ENCODE peak calls at places on chromosomes 7 and 10, in nine cellular contexts. B is PC-3, U is uterus, N is lower leg skin, E is psoas muscle, O is foreskin keratinocyte, I is prostate gland, R is RWPE1, Z is GM10248. L is an unnamed sample.

GRCh38 chr10:74937446-74937935 is 111.1 kb downstream of the KAT6B start:
- DNase-seq in U (no peak), O (no peak), N (no peak), B (no peak), Z (no peak), E (no peak), R (no peak), I (no peak), L (no peak)

GRCh38 chr7:45140827-45141226 is 16.8 kb upstream of the RAMP3 start:
- DNase-seq in U (no peak), I (no peak), O (no peak), R (no peak), N (no peak), B (no peak), Z (no peak), E (no peak), L (no peak)

GRCh38 chr10:126288547-126289493 is 99.5 kb downstream of the ADAM12 start:
- DNase-seq in N (no peak), I (no peak), E (no peak), Z (no peak), B (no peak), R (no peak), U (no peak), O (no peak), L (no peak)

GRCh38 chr10:102633848-102634247 is 10.4 kb upstream of the TRIM8 start:
- DNase-seq in R (no peak), N (no peak), B (no peak), I (no peak), E (peak), O (no peak), Z (no peak), U (no peak), L (no peak)

GRCh38 chr10:90148121-90148855 is 446.9 kb downstream of the KIF20B start:
- DNase-seq in N (no peak), U (no peak), R (peak), Z (no peak), B (peak), I (no peak), E (no peak), O (peak), L (no peak)

GRCh38 chr10:126243976-126244375 is 144.3 kb downstream of the ADAM12 start:
- DNase-seq in E (no peak), N (no peak), I (no peak), U (no peak), B (no peak), O (peak), Z (no peak), R (no peak), L (no peak)

GRCh38 chr10:71459513-71459912 is 62.8 kb downstream of the CDH23 start:
- DNase-seq in R (no peak), U (no peak), N (no peak), I (no peak), Z (no peak), O (no peak), B (no peak), E (no peak), L (no peak)

GRCh38 chr10:76337641-76338040 is 906.2 kb downstream of the LRMDA start:
- DNase-seq in N (no peak), Z (no peak), B (peak), I (no peak), E (no peak), U (no peak), O (peak), R (no peak), L (no peak)

GRCh38 chr10:35626971-35627507 is 15.1 kb downstream of the FZD8 start:
- DNase-seq in B (peak), N (no peak), I (no peak), O (no peak), R (no peak), E (no peak), Z (no peak), U (no peak), L (no peak)

GRCh38 chr10:102492983-102493382 is 9.5 kb downstream of the ACTR1A start:
- DNase-seq in U (no peak), E (peak), Z (no peak), O (peak), N (no peak), B (no peak), R (peak), I (peak), L (no peak)

GRCh38 chr7:36161996-36162395 is 8.9 kb downstream of the EEPD1 start:
- DNase-seq in I (no peak), E (no peak), U (no peak), Z (no peak), O (peak), B (peak), N (no peak), R (peak), L (no peak)

GRCh38 chr10:97713828-97714400 is 384 bp downstream of the MARVELD1 start:
- DNase-seq in R (peak), I (peak), N (peak), O (peak), U (peak), B (peak), Z (peak), E (peak), L (peak)

GRCh38 chr7:140051822-140052221 is 10.9 kb downstream of the PARP12 start:
- DNase-seq in B (no peak), R (no peak), U (no peak), N (no peak), O (no peak), I (no peak), E (no peak), Z (no peak), L (no peak)

GRCh38 chr10:35336084-35336831 is at the start of gene CCNY:
- DNase-seq in U (peak), N (peak), B (peak), I (peak), R (peak), E (peak), O (peak), Z (peak), L (peak)

GRCh38 chr7:23117841-23118240 is 12.3 kb downstream of the KLHL7 start:
- DNase-seq in Z (no peak), B (no peak), O (peak), N (no peak), I (no peak), R (no peak), U (no peak), E (no peak), L (no peak)

GRCh38 chr7:44293561-44294324 is 31.7 kb downstream of the CAMK2B start:
- DNase-seq in Z (no peak), I (no peak), B (no peak), N (peak), R (no peak), O (no peak), U (no peak), E (peak), L (no peak)

GRCh38 chr10:97648557-97649404 is 8.3 kb downstream of the PI4K2A start:
- DNase-seq in Z (peak), N (no peak), O (peak), R (peak), E (no peak), I (no peak), U (no peak), B (peak), L (peak)

GRCh38 chr7:28125381-28126046 is 55.1 kb downstream of the JAZF1 start:
- DNase-seq in R (no peak), U (no peak), O (no peak), Z (no peak), I (no peak), B (no peak), E (no peak), N (no peak), L (no peak)

GRCh38 chr7:99224263-99224947 is 16.5 kb upstream of the KPNA7 start:
- DNase-seq in Z (no peak), I (peak), U (no peak), O (peak), B (peak), R (peak), E (no peak), N (no peak), L (no peak)

GRCh38 chr10:43250625-43250924 is 16.3 kb downstream of the RASGEF1A start:
- DNase-seq in B (no peak), E (no peak), Z (no peak), U (no peak), I (no peak), O (no peak), R (no peak), N (no peak), L (no peak)

GRCh38 chr7:32957326-32958045 is at the start of gene FKBP9:
- DNase-seq in I (peak), O (peak), B (peak), Z (peak), R (peak), U (peak), N (peak), E (peak), L (peak)

GRCh38 chr7:11748884-11749283 is 83.1 kb downstream of the THSD7A start:
- DNase-seq in B (peak), N (no peak), I (no peak), U (no peak), E (no peak), O (no peak), Z (no peak), R (no peak), L (no peak)

GRCh38 chr7:107079212-107079940 is 34.9 kb downstream of the PRKAR2B start:
- DNase-seq in U (no peak), B (no peak), R (no peak), N (no peak), O (no peak), I (no peak), E (no peak), Z (no peak), L (no peak)

GRCh38 chr7:79298145-79298760 is 155.2 kb downstream of the MAGI2 start:
- DNase-seq in O (peak), B (peak), Z (peak), U (peak), R (no peak), N (no peak), I (no peak), E (no peak), L (peak)

GRCh38 chr10:77501152-77501845 is 136.3 kb downstream of the KCNMA1 start:
- DNase-seq in N (no peak), R (peak), O (peak), B (peak), I (no peak), E (peak), Z (no peak), U (peak), L (no peak)

GRCh38 chr7:1123721-1124120 is 35.8 kb downstream of the GPER1 start:
- DNase-seq in B (no peak), R (no peak), N (peak), E (peak), I (no peak), U (peak), O (no peak), Z (no peak), L (no peak)
- TF ChIP-seq CTCF in B (no peak), R (no peak), N (no peak), E (peak), I (peak), U (peak), O (peak), Z (no peak), L (no peak)

DNA sequence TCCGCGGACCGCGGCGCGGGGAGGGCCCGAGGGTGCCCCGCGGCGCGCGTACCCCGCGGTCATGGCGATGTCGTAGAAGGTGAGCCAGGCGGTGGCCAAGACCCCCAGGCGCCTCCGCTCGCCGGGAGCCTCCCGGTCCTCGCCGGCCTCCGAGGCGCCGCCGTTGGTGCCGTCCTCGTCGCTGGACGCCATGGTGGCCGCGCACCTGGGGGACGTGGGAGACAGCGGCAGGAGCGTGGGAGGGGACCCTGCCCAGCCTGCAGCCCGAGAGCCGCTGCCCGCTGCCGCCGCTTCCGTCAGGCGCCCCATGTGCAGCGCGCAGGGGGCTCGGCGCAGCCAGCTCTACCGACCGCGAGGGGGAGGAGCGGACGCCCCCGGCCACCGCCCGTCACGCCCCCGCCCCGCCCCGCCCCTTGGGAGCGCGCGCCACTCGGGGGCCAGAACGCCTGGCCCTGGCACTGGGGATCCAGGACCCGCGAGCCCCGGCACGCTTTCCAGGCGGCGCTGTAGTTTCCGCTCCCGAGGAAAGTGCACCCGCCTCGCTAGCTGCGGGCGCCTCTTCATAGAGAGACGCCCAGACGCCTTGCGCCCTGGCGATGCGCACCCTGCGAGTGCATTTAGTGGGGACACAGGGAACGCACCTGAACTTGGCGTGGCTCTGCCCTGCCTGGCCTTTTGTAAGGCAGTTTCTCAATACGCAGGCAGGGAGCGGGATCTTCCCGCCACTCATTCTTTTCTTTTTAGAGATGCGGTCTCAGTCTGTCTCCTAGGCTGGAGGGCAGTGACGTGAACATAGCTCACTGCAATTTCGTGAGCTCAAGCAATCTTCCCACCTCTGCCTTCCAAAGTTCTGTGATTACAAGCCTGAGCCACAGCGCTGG is at the start of gene HACD1:
- DNase-seq in U (peak), B (peak), E (peak), Z (peak), O (peak), R (peak), N (peak), I (peak), L (peak)
- TF ChIP-seq CTCF in U (no peak), B (peak), E (peak), Z (peak), O (peak), R (peak), N (no peak), I (peak), L (no peak)

DNA sequence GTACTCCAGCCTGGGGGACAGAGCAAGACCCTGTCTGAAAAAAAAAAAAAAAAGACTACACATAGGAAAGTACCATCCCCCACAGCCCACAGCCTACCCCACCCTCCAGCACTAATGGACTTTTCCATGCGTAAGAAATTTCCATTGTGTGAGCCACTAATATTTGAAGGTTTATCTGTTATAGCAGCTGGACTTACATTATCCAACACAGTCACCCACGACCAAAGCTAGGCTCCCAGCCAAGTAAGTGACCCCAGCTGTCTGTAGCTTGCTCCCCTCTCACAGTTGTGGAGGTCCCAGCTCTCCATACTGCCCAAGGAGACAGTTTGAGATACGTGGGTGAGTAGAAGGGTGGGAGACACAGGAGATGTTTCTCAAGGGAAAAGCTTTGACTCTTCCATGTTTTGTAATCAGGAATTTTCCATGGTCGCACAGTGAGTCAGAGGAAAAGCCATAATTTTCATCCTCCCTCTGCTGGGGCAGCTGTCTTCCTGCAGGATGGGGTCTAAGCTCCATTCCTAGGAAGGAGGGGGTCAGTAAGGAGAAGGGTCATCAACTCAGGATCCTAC is 57.4 kb downstream of the CAV1 start:
- DNase-seq in U (no peak), O (no peak), Z (no peak), N (no peak), I (no peak), R (peak), E (no peak), B (no peak), L (no peak)
- TF ChIP-seq CTCF in U (peak), O (peak), Z (no peak), N (no peak), I (no peak), R (no peak), E (no peak), B (no peak), L (no peak)

GRCh38 chr10:924524-924859 is 7.0 kb downstream of the LARP4B start:
- DNase-seq in U (no peak), Z (no peak), I (no peak), E (no peak), O (no peak), R (no peak), N (peak), B (no peak), L (no peak)
- TF ChIP-seq CTCF in U (no peak), Z (no peak), I (no peak), E (no peak), O (no peak), R (no peak), N (no peak), B (peak), L (no peak)

GRCh38 chr7:52669031-52669430 is 366.4 kb upstream of the POM121L12 start:
- DNase-seq in I (no peak), E (no peak), B (no peak), Z (no peak), N (no peak), O (no peak), U (no peak), R (no peak), L (no peak)

DNA sequence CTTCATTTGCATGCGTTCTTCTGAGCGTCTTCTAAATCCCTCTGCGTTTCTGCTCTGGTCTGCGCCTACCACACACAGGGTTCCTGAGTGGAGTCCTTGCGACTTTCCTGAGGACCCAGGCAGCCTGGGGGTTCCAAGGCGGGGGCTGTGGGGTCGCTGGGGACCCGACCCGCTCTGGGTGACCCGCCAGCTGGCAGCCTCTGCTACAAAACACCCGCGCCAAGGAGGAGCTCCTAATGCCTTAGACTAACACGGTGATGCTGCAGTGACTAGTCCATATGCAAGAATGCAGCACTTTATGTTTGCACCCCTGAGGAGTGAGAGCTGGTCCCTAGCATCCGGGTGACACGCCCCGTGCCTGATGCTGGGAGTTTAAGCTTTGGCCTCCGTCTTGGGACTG is 367.0 kb upstream of the POM121L12 start:
- DNase-seq in B (no peak), I (no peak), R (no peak), N (no peak), E (no peak), Z (no peak), U (peak), O (no peak), L (no peak)
- TF ChIP-seq CTCF in B (no peak), I (no peak), R (no peak), N (no peak), E (no peak), Z (no peak), U (no peak), O (no peak), L (no peak)

GRCh38 chr7:76048668-76048988 is 722 bp downstream of the MDH2 start:
- DNase-seq in N (no peak), I (no peak), B (peak), U (no peak), E (peak), Z (peak), O (no peak), R (peak), L (peak)
- TF ChIP-seq CTCF in N (no peak), I (no peak), B (no peak), U (no peak), E (peak), Z (no peak), O (peak), R (no peak), L (no peak)

DNA sequence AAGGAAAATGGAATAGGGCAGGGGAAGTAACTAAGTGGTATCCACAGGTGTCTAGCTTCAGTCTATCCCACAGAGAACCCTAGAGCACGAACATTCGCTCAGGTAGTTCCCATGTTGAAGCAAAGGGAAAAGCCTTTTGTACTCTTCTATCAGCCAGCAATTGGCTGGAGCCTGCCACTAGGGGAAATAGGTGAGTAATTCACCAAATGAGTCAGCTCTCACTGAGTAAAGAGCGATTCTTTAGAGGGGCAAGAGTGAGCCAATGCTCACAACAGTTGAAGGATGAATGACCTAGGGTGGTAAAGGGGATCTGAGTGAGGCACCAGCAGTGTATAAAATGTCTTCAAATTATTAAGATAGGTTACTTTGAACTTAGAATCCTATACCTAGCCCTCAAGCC is 94.1 kb upstream of the ZNF800 start:
- DNase-seq in U (no peak), N (no peak), R (peak), O (peak), B (peak), Z (no peak), E (no peak), I (no peak), L (no peak)
- TF ChIP-seq CTCF in U (no peak), N (no peak), R (peak), O (peak), B (peak), Z (no peak), E (no peak), I (no peak), L (no peak)

GRCh38 chr10:104337985-104338735 is at the start of gene ITPRIP:
- DNase-seq in Z (peak), E (peak), O (peak), U (peak), R (peak), B (peak), N (peak), I (peak), L (peak)
- TF ChIP-seq CTCF in Z (no peak), E (no peak), O (peak), U (peak), R (no peak), B (no peak), N (no peak), I (no peak), L (peak)

DNA sequence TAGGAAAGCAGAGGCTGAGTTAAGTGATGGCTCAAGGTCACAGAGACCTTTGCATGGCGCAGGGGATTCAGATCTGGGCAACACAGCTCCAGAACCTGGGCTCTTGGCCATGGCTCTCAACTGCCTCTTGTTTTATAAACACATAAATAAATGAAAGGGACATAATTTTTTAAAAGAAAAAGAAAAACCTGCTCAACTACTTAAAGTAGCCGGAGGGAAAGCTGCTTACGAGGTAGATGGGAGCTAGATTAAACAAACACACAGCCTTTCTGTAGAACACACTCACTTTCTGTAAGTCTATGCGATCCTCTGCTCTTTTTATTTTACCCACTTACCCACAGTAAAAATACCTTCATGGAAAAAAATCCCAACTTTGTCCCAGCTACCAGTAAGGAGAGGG is 81.3 kb downstream of the PIP4K2A start:
- DNase-seq in N (no peak), E (no peak), O (peak), R (no peak), B (peak), Z (no peak), I (no peak), U (no peak), L (no peak)
- TF ChIP-seq CTCF in N (no peak), E (no peak), O (no peak), R (no peak), B (no peak), Z (no peak), I (no peak), U (no peak), L (no peak)

DNA sequence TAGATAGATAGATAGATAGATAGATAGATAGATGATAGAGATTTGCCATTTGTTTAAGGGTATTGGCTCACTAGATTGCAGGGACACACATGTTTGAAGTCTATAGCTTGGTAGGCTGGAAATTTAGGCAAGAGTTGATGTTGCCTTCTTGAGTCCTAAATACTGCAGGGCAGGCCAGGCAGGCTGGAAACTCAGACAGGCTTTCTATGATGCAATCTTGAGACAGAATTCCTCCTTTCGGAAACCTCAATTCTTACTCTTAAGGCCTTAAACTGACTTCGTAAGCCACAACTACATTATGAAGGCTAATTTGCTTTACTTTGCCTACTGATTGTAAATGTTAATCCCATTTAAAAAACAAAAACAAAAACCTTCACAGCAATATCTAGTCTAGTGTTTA is 322.9 kb upstream of the AKR1E2 start:
- DNase-seq in N (no peak), Z (no peak), R (no peak), E (no peak), O (no peak), B (no peak), U (no peak), I (no peak), L (no peak)
- TF ChIP-seq CTCF in N (no peak), Z (no peak), R (no peak), E (no peak), O (no peak), B (no peak), U (no peak), I (no peak), L (no peak)